ENCODE peak calls at places on chromosomes 16 and 17, in seven cellular contexts. One of them, this sample, is unnamed.

GRCh38 chr16:13168091-13168572 is 266.7 kb downstream of the SHISA9 start:
- DNase-seq in T-helper 2 cell: no peak
- DNase-seq in cardiac fibroblast: no peak
- DNase-seq in T-helper 9 cell: no peak
- DNase-seq in NCI-H1092 treated with DMSO at 0.1 percent for 48 hours: no peak
- DNase-seq in left cardiac atrium: no peak
- DNase-seq in germinal center: no peak
- DNase-seq in this sample: no peak

GRCh38 chr17:38867179-38867994 is 2.5 kb upstream of the LASP1 start:
- DNase-seq in T-helper 2 cell: no peak
- DNase-seq in cardiac fibroblast: peak; percentile 89
- DNase-seq in T-helper 9 cell: peak; percentile 58
- DNase-seq in NCI-H1092 treated with DMSO at 0.1 percent for 48 hours: peak; percentile 77
- DNase-seq in left cardiac atrium: peak; percentile 72
- DNase-seq in germinal center: peak; percentile 46
- DNase-seq in this sample: peak; percentile 45

GRCh38 chr16:80931985-80932720 is 74.5 kb downstream of the CMC2 start:
- DNase-seq in T-helper 2 cell: no peak
- DNase-seq in cardiac fibroblast: peak; percentile 77
- DNase-seq in T-helper 9 cell: no peak
- DNase-seq in NCI-H1092 treated with DMSO at 0.1 percent for 48 hours: peak; percentile 82
- DNase-seq in left cardiac atrium: peak; percentile 78
- DNase-seq in germinal center: peak; percentile 38
- DNase-seq in this sample: peak; percentile 55

GRCh38 chr17:55426851-55427586 is 5.4 kb upstream of the MMD start:
- DNase-seq in T-helper 2 cell: no peak
- DNase-seq in cardiac fibroblast: peak; percentile 87
- DNase-seq in T-helper 9 cell: no peak
- DNase-seq in NCI-H1092 treated with DMSO at 0.1 percent for 48 hours: no peak
- DNase-seq in left cardiac atrium: no peak
- DNase-seq in germinal center: no peak
- DNase-seq in this sample: no peak

GRCh38 chr17:596287-596686 is 118.4 kb downstream of the VPS53 start:
- DNase-seq in T-helper 2 cell: no peak
- DNase-seq in cardiac fibroblast: peak; percentile 56
- DNase-seq in T-helper 9 cell: no peak
- DNase-seq in NCI-H1092 treated with DMSO at 0.1 percent for 48 hours: no peak
- DNase-seq in left cardiac atrium: no peak
- DNase-seq in germinal center: no peak
- DNase-seq in this sample: no peak

GRCh38 chr17:11900655-11901054 is 96.6 kb downstream of the ZNF18 start:
- DNase-seq in T-helper 2 cell: no peak
- DNase-seq in cardiac fibroblast: no peak
- DNase-seq in T-helper 9 cell: no peak
- DNase-seq in NCI-H1092 treated with DMSO at 0.1 percent for 48 hours: no peak
- DNase-seq in left cardiac atrium: no peak
- DNase-seq in germinal center: no peak
- DNase-seq in this sample: no peak

GRCh38 chr17:62801553-62801952 is 6.6 kb downstream of the MARCHF10 start:
- DNase-seq in T-helper 2 cell: no peak
- DNase-seq in cardiac fibroblast: no peak
- DNase-seq in T-helper 9 cell: no peak
- DNase-seq in NCI-H1092 treated with DMSO at 0.1 percent for 48 hours: no peak
- DNase-seq in left cardiac atrium: no peak
- DNase-seq in germinal center: no peak
- DNase-seq in this sample: no peak

GRCh38 chr16:83727018-83727417 is 80.8 kb upstream of the HSBP1 start:
- DNase-seq in T-helper 2 cell: no peak
- DNase-seq in cardiac fibroblast: peak; percentile 35
- DNase-seq in T-helper 9 cell: no peak
- DNase-seq in NCI-H1092 treated with DMSO at 0.1 percent for 48 hours: no peak
- DNase-seq in left cardiac atrium: no peak
- DNase-seq in germinal center: no peak
- DNase-seq in this sample: no peak

GRCh38 chr16:2531371-2531695 is at the start of gene CEMP1:
- DNase-seq in T-helper 2 cell: no peak
- DNase-seq in cardiac fibroblast: no peak
- DNase-seq in T-helper 9 cell: no peak
- DNase-seq in NCI-H1092 treated with DMSO at 0.1 percent for 48 hours: no peak
- DNase-seq in left cardiac atrium: no peak
- DNase-seq in germinal center: no peak
- DNase-seq in this sample: no peak

GRCh38 chr16:24428751-24429150 is 110.6 kb upstream of the RBBP6 start:
- DNase-seq in T-helper 2 cell: no peak
- DNase-seq in cardiac fibroblast: no peak
- DNase-seq in T-helper 9 cell: no peak
- DNase-seq in NCI-H1092 treated with DMSO at 0.1 percent for 48 hours: no peak
- DNase-seq in left cardiac atrium: no peak
- DNase-seq in germinal center: no peak
- DNase-seq in this sample: no peak

GRCh38 chr17:49132699-49133364 is at the start of gene B4GALNT2:
- DNase-seq in T-helper 2 cell: no peak
- DNase-seq in cardiac fibroblast: no peak
- DNase-seq in T-helper 9 cell: peak; percentile 8
- DNase-seq in NCI-H1092 treated with DMSO at 0.1 percent for 48 hours: no peak
- DNase-seq in left cardiac atrium: no peak
- DNase-seq in germinal center: no peak
- DNase-seq in this sample: peak; percentile 76

GRCh38 chr16:86576591-86577313 is 1.6 kb upstream of the FOXL1 start:
- DNase-seq in T-helper 2 cell: no peak
- DNase-seq in cardiac fibroblast: peak; percentile 43
- DNase-seq in T-helper 9 cell: no peak
- DNase-seq in NCI-H1092 treated with DMSO at 0.1 percent for 48 hours: no peak
- DNase-seq in left cardiac atrium: no peak
- DNase-seq in germinal center: no peak
- DNase-seq in this sample: no peak

GRCh38 chr17:18224053-18224427 is 1.4 kb upstream of the LLGL1 start:
- DNase-seq in T-helper 2 cell: no peak
- DNase-seq in cardiac fibroblast: no peak
- DNase-seq in T-helper 9 cell: no peak
- DNase-seq in NCI-H1092 treated with DMSO at 0.1 percent for 48 hours: no peak
- DNase-seq in left cardiac atrium: peak; percentile 23
- DNase-seq in germinal center: no peak
- DNase-seq in this sample: no peak

GRCh38 chr17:74998783-74999182 is 11.4 kb downstream of the CDR2L start:
- DNase-seq in T-helper 2 cell: no peak
- DNase-seq in cardiac fibroblast: no peak
- DNase-seq in T-helper 9 cell: no peak
- DNase-seq in NCI-H1092 treated with DMSO at 0.1 percent for 48 hours: no peak
- DNase-seq in left cardiac atrium: no peak
- DNase-seq in germinal center: no peak
- DNase-seq in this sample: no peak

GRCh38 chr17:69597898-69598692 is 183.6 kb downstream of the MAP2K6 start:
- DNase-seq in T-helper 2 cell: no peak
- DNase-seq in cardiac fibroblast: peak; percentile 87
- DNase-seq in T-helper 9 cell: no peak
- DNase-seq in NCI-H1092 treated with DMSO at 0.1 percent for 48 hours: no peak
- DNase-seq in left cardiac atrium: no peak
- DNase-seq in germinal center: no peak
- DNase-seq in this sample: no peak